ENCODE peak calls at places on chromosomes 16 and 17, in five cellular contexts. F is aorta, V is fibroblast of lung, R is psoas muscle, E is memory B cell. N is an unnamed sample.

GRCh38 chr17:2963332-2964027 is 99.9 kb downstream of the OR1D5 start:
- DNase-seq in V (no peak), F (no peak), R (no peak), E (no peak), N (no peak)

GRCh38 chr16:80938035-80938927 is 68.4 kb downstream of the CMC2 start:
- DNase-seq in V (peak), R (peak), E (no peak), F (no peak), N (no peak)

GRCh38 chr17:74877592-74878543 is 5.1 kb upstream of the FDXR start:
- DNase-seq in F (no peak), V (no peak), R (no peak), E (no peak), N (no peak)

GRCh38 chr16:65421596-65421995 is 299.7 kb upstream of the CDH11 start:
- DNase-seq in V (no peak), E (no peak), F (no peak), R (no peak), N (no peak)

GRCh38 chr16:87114832-87115231 is 202.4 kb downstream of the C16orf95 start:
- DNase-seq in F (no peak), V (no peak), R (no peak), E (no peak), N (no peak)

GRCh38 chr17:7932483-7932891 is 481 bp downstream of the CNTROB start:
- DNase-seq in E (no peak), R (no peak), F (no peak), V (peak), N (no peak)

GRCh38 chr17:59505610-59506276 is 59.7 kb upstream of the DHX40 start:
- DNase-seq in R (no peak), E (no peak), F (no peak), V (no peak), N (no peak)

GRCh38 chr17:9120471-9120870 is 99.2 kb downstream of the NTN1 start:
- DNase-seq in E (no peak), F (peak), R (no peak), V (no peak), N (no peak)

GRCh38 chr16:787978-788398 is at the start of gene RPUSD1:
- DNase-seq in R (no peak), V (peak), F (no peak), E (no peak), N (peak)

GRCh38 chr17:27793168-27793905 is 7.0 kb downstream of the NOS2 start:
- DNase-seq in V (no peak), E (no peak), F (no peak), R (no peak), N (no peak)

GRCh38 chr17:68593331-68593710 is 7.8 kb downstream of the FAM20A start:
- DNase-seq in F (no peak), E (no peak), R (no peak), V (no peak), N (no peak)

GRCh38 chr16:46629331-46629843 is 8.2 kb upstream of the SHCBP1 start:
- DNase-seq in R (no peak), V (peak), F (no peak), E (no peak), N (no peak)

GRCh38 chr16:76577003-76577402 is 299.8 kb downstream of the CNTNAP4 start:
- DNase-seq in E (no peak), V (no peak), F (no peak), R (no peak), N (no peak)

GRCh38 chr17:323721-324139 is 28.9 kb downstream of the RPH3AL start:
- DNase-seq in F (peak), V (no peak), E (no peak), R (peak), N (peak)

GRCh38 chr16:89395150-89396142 is 94.9 kb downstream of the ANKRD11 start:
- DNase-seq in R (peak), F (peak), E (no peak), V (peak), N (no peak)

GRCh38 chr16:53502331-53503269 is at the start of gene AKTIP:
- DNase-seq in V (peak), E (no peak), R (peak), F (peak), N (no peak)

GRCh38 chr17:63431618-63431938 is 14.5 kb downstream of the CYB561 start:
- DNase-seq in E (no peak), V (no peak), R (no peak), F (no peak), N (no peak)

GRCh38 chr16:88484505-88485365 is 31.7 kb downstream of the ZFPM1 start:
- DNase-seq in F (no peak), E (no peak), V (no peak), R (no peak), N (no peak)

GRCh38 chr16:30077656-30078055 is 1.9 kb downstream of the PPP4C start:
- DNase-seq in E (no peak), F (no peak), R (peak), V (no peak), N (no peak)

GRCh38 chr16:54459509-54460235 is 173.1 kb upstream of the IRX3 start:
- DNase-seq in E (no peak), R (no peak), F (no peak), V (peak), N (no peak)

GRCh38 chr17:74015316-74015715 is 188.2 kb upstream of the RPL38 start:
- DNase-seq in V (no peak), R (no peak), F (no peak), E (no peak), N (no peak)

GRCh38 chr16:90031931-90032663 is 12.8 kb upstream of the DBNDD1 start:
- DNase-seq in E (no peak), F (no peak), V (peak), R (no peak), N (no peak)

GRCh38 chr16:5502467-5502869 is 404.9 kb upstream of the EEF2KMT start:
- DNase-seq in R (no peak), E (no peak), V (no peak), F (no peak), N (peak)

GRCh38 chr16:11361751-11362742 is 16.8 kb downstream of the RMI2 start:
- DNase-seq in R (no peak), F (no peak), E (no peak), V (no peak), N (no peak)

GRCh38 chr17:19508327-19508867 is 25.3 kb upstream of the SLC47A1 start:
- DNase-seq in E (no peak), R (peak), F (peak), V (no peak), N (peak)

GRCh38 chr16:87809150-87809902 is 43.5 kb upstream of the KLHDC4 start:
- DNase-seq in E (no peak), R (no peak), V (no peak), F (no peak), N (no peak)

GRCh38 chr17:73210002-73210678 is 17.3 kb downstream of the COG1 start:
- DNase-seq in R (no peak), E (no peak), F (no peak), V (no peak), N (no peak)

GRCh38 chr16:68490829-68491575 is 42.7 kb upstream of the SMPD3 start:
- DNase-seq in F (peak), R (no peak), V (no peak), E (no peak), N (no peak)

GRCh38 chr17:74943808-74944522 is 8.3 kb downstream of the OTOP3 start:
- DNase-seq in R (no peak), F (no peak), V (no peak), E (no peak), N (no peak)

GRCh38 chr17:2580641-2581040 is 12.8 kb upstream of the PAFAH1B1 start:
- DNase-seq in F (no peak), R (no peak), E (no peak), V (no peak), N (no peak)

GRCh38 chr17:28967240-28968135 is 16.2 kb upstream of the PHF12 start:
- DNase-seq in V (no peak), F (peak), R (no peak), E (no peak), N (no peak)

N was measured in H1.